ENCODE peak calls at places on chromosomes 4 and X, in six cellular contexts. X, I, F, S, P and B are unnamed samples.

GRCh38 chr4:56909083-56909981 is 1.6 kb downstream of the REST start:
- DNase-seq in X (peak; percentile 80), I (peak; percentile 69), F (peak; percentile 54), S (peak; percentile 55), P (peak; percentile 38), B (peak; percentile 56)

GRCh38 chr4:75990129-75990528 is 616 bp downstream of the SDAD1 start:
- DNase-seq in X (no peak), I (no peak), F (no peak), S (no peak), P (no peak), B (no peak)

GRCh38 chr4:5892321-5893012 is 419 bp downstream of the CRMP1 start:
- DNase-seq in X (no peak), I (no peak), F (no peak), S (no peak), P (no peak), B (no peak)

GRCh38 chr4:144650311-144650820 is 4.4 kb downstream of the HHIP start:
- DNase-seq in X (no peak), I (no peak), F (no peak), S (no peak), P (no peak), B (no peak)

GRCh38 chr4:52843958-52844357 is 18.2 kb upstream of the RASL11B start:
- DNase-seq in X (no peak), I (peak; percentile 74), F (no peak), S (no peak), P (no peak), B (no peak)

GRCh38 chr4:41320786-41321185 is 64.1 kb downstream of the UCHL1 start:
- DNase-seq in X (no peak), I (no peak), F (no peak), S (no peak), P (no peak), B (no peak)

GRCh38 chrX:115023139-115023538 is 5.7 kb upstream of the IL13RA2 start:
- DNase-seq in X (no peak), I (no peak), F (no peak), S (no peak), P (peak; percentile 5), B (no peak)

GRCh38 chr4:94126669-94127068 is 81.0 kb upstream of the SMARCAD1 start:
- DNase-seq in X (no peak), I (no peak), F (no peak), S (no peak), P (no peak), B (no peak)

GRCh38 chr4:127771535-127772275 is 10.4 kb upstream of the HSPA4L start:
- DNase-seq in X (no peak), I (no peak), F (no peak), S (no peak), P (no peak), B (no peak)

GRCh38 chrX:54529559-54530357 is at the start of gene GNL3L:
- DNase-seq in X (peak; percentile 96), I (peak; percentile 93), F (peak; percentile 87), S (peak; percentile 87), P (peak; percentile 79), B (peak; percentile 90)

GRCh38 chrX:84956304-84956703 is 47.4 kb upstream of the APOOL start:
- DNase-seq in X (no peak), I (no peak), F (no peak), S (no peak), P (no peak), B (no peak)

GRCh38 chr4:2667428-2667827 is 88.7 kb downstream of the TNIP2 start:
- DNase-seq in X (no peak), I (no peak), F (no peak), S (no peak), P (no peak), B (no peak)
- H3K27ac ChIP-seq in X (no peak overlapping the region), I (peak overlapping the region; percentile 20), F (peak overlapping the region; percentile 58), S (peak overlapping the region; percentile 17), P (peak overlapping the region; percentile 4), B (peak overlapping the region; percentile 42)

DNA sequence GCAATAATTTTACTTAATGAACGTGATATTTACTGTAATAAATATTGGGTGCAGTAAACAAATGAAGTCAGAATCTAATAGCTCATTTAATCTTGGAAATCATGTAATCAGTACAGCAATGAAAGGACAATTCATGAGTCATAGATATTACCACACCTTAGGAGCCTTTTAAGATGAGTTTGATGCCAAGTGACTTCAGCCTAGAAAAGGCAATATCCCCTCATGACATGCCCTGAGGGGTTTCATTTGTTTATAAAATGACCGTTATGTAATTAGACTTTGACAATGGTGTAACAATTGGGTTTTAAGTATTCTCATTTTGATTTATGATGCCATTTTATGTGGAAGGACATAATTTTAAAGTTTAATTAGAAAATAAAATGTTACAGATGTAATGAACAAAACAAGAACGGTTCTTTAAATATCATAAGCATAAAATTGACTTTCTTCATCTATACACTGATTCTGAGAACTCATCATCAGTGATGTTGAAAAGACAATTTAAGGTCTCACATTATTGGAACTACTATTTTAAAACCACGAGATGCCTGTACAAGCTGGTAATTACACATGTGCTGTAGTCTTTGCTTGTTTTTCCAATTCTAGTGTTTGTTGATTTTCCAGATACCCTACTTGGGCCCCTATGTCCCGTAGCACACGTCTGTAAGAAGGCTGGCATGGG is 5.0 kb downstream of the FGF2 start:
- DNase-seq in X (no peak), I (no peak), F (no peak), S (no peak), P (no peak), B (no peak)
- H3K4me1 ChIP-seq in X (peaks cover 5% of the 10 kb centered on the region), I (peaks cover 16% of the 10 kb centered on the region), F (peaks cover 10% of the 10 kb centered on the region), S (peaks cover 45% of the 10 kb centered on the region), P (peaks cover 3% of the 10 kb centered on the region), B (peaks cover 5% of the 10 kb centered on the region)

DNA sequence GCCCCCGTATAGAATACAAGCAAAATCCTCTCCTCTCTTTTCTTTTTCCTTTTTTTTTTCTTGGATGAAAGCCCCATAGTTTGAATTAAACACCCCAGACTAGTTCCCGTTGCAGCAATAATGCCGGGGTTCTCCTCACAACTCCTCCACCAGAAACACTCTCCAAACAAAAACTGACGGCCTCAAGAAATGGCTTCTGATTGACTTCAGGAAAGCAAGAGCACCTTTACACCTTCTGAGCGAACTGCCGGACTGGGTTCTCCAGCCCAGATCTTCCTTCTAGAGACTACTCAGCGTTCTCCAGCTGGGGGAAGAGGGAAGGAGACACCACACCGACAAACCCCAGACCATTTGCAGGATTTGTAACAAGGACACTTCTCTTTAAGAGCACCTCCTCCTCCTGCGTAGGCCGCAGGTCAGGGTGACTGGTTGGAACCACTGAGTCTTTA is 4.0 kb downstream of the HAND2 start:
- DNase-seq in X (no peak), I (no peak), F (no peak), S (no peak), P (no peak), B (no peak)
- H3K9me3 ChIP-seq in X (no peaks in the 10 kb centered on the region), I (no peaks in the 10 kb centered on the region), F (no peaks in the 10 kb centered on the region), S (no peaks in the 10 kb centered on the region), P (no peaks in the 10 kb centered on the region), B (no peaks in the 10 kb centered on the region)

GRCh38 chr4:38760915-38761314 is 21.9 kb downstream of the TLR10 start:
- DNase-seq in X (no peak), I (no peak), F (no peak), S (no peak), P (no peak), B (no peak)
- H3K27ac ChIP-seq in X (no peak overlapping the region), I (no peak overlapping the region), F (no peak overlapping the region), S (no peak overlapping the region), P (no peak overlapping the region), B (no peak overlapping the region)

DNA sequence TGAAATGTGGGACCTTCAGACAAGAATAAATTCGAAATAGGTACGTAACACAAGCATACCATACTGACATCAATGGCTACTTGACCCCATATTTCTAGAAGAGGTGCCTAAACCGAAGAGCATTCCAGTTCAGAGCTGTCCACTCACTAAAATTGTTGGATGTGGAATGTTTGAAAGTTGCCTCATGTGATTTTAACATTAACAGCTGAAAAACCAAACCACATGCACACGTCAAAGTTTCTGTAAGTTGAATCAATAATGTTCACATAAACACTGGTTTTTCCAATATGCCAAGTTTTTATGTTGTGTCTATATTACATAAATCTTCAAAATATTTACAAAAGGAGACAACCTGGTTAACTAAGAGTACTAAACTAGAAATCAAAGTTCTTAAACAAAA is 3.5 kb downstream of the UBE2D3 start:
- DNase-seq in X (no peak), I (no peak), F (no peak), S (no peak), P (no peak), B (no peak)
- H3K4me1 ChIP-seq in X (no peaks in the 10 kb centered on the region), I (peaks cover 8% of the 10 kb centered on the region), F (peaks cover 11% of the 10 kb centered on the region), S (peaks cover 66% of the 10 kb centered on the region), P (no peaks in the 10 kb centered on the region), B (peaks cover 63% of the 10 kb centered on the region)

GRCh38 chr4:105992641-105993305 is 97.5 kb downstream of the NPNT start:
- DNase-seq in X (no peak), I (no peak), F (no peak), S (no peak), P (no peak), B (no peak)

GRCh38 chr4:105991726-105992125 is 96.5 kb downstream of the NPNT start:
- DNase-seq in X (no peak), I (no peak), F (no peak), S (no peak), P (no peak), B (no peak)

GRCh38 chr4:105990933-105991332 is 95.7 kb downstream of the NPNT start:
- DNase-seq in X (peak; percentile 90), I (peak; percentile 88), F (peak; percentile 62), S (peak; percentile 43), P (peak; percentile 84), B (peak; percentile 41)

GRCh38 chr4:105988671-105989070 is 93.4 kb downstream of the NPNT start:
- DNase-seq in X (no peak), I (no peak), F (no peak), S (no peak), P (no peak), B (no peak)

GRCh38 chr4:105989411-105990242 is 94.4 kb downstream of the NPNT start:
- DNase-seq in X (no peak), I (no peak), F (no peak), S (no peak), P (no peak), B (no peak)
- H3K9me3 ChIP-seq in X (no peaks in the 10 kb centered on the region), I (no peaks in the 10 kb centered on the region), F (no peaks in the 10 kb centered on the region), S (no peaks in the 10 kb centered on the region), P (no peaks in the 10 kb centered on the region), B (peaks cover 2% of the 10 kb centered on the region)